ENCODE peak calls at places on chromosomes 2 and 18, in eight cellular contexts. B is fibroblast of lung, G is Karpas-422, Y is endothelial cell of umbilical vein, S is cardiac muscle cell, M is OCI-LY7, U is spleen, K is psoas muscle. T is an unnamed sample.

GRCh38 chr2:37365669-37366068 is 21.2 kb downstream of the QPCT start:
- DNase-seq in B (peak; percentile 34), G (no peak), U (no peak), K (no peak), M (no peak), S (no peak), Y (no peak), T (no peak)

GRCh38 chr2:45300026-45300750 is 290.9 kb upstream of the SIX2 start:
- DNase-seq in U (no peak), G (peak; percentile 74), S (no peak), B (no peak), Y (peak; percentile 43), M (peak; percentile 61), K (no peak), T (peak; percentile 87)

GRCh38 chr2:211514049-211514448 is 957.6 kb downstream of the CPS1 start:
- DNase-seq in M (no peak), S (no peak), U (no peak), B (no peak), G (no peak), Y (no peak), K (no peak), T (no peak)

GRCh38 chr2:107585851-107586250 is 240.8 kb upstream of the RGPD4 start:
- DNase-seq in K (no peak), B (peak; percentile 68), G (no peak), S (no peak), U (no peak), M (no peak), Y (no peak), T (no peak)

GRCh38 chr2:84938194-84938879 is 32.6 kb upstream of the KCMF1 start:
- DNase-seq in Y (no peak), G (no peak), B (peak; percentile 65), S (no peak), U (peak; percentile 54), K (no peak), M (no peak), T (peak; percentile 88)

GRCh38 chr2:181470815-181471214 is 13.6 kb downstream of the ITGA4 start:
- DNase-seq in M (no peak), U (no peak), S (no peak), Y (no peak), K (no peak), G (no peak), B (no peak), T (no peak)

GRCh38 chr2:16664809-16665745 is 557 bp downstream of the CYRIA start:
- DNase-seq in U (peak; percentile 83), S (no peak), K (peak; percentile 78), B (no peak), Y (no peak), G (no peak), M (no peak), T (no peak)

GRCh38 chr2:106104332-106105062 is 89.6 kb downstream of the UXS1 start:
- DNase-seq in S (peak; percentile 78), Y (peak; percentile 63), G (peak; percentile 85), M (peak; percentile 70), B (peak; percentile 45), U (no peak), K (no peak), T (peak; percentile 77)

GRCh38 chr2:236052206-236052605 is 116.0 kb downstream of the GBX2 start:
- DNase-seq in M (no peak), U (no peak), K (no peak), S (no peak), B (no peak), Y (no peak), G (no peak), T (no peak)

GRCh38 chr2:96471772-96472171 is 33.4 kb downstream of the NEURL3 start:
- DNase-seq in Y (no peak), S (no peak), K (no peak), G (no peak), U (no peak), B (no peak), M (no peak), T (no peak)

GRCh38 chr2:85649201-85650190 is 18.5 kb downstream of the SFTPB start:
- DNase-seq in Y (peak; percentile 62), M (no peak), G (no peak), K (no peak), B (peak; percentile 51), S (no peak), U (no peak), T (no peak)

GRCh38 chr18:35355140-35355618 is 11.0 kb upstream of the ZNF24 start:
- DNase-seq in U (peak; percentile 81), S (peak; percentile 84), G (peak; percentile 90), M (peak; percentile 52), Y (peak; percentile 86), B (peak; percentile 78), K (peak; percentile 81), T (peak; percentile 71)

GRCh38 chr18:48166971-48167370 is 236.5 kb upstream of the SMAD2 start:
- DNase-seq in K (no peak), U (peak; percentile 84), Y (no peak), B (no peak), M (no peak), S (no peak), G (no peak), T (peak; percentile 84)

GRCh38 chr2:127392133-127392827 is 4.5 kb upstream of the MAP3K2 start:
- DNase-seq in Y (no peak), M (no peak), G (no peak), S (no peak), U (no peak), B (peak; percentile 73), K (no peak), T (no peak)

GRCh38 chr2:149648282-149649030 is 60.9 kb upstream of the MMADHC start:
- DNase-seq in G (no peak), S (no peak), Y (peak; percentile 91), B (peak; percentile 99), K (no peak), U (no peak), M (no peak), T (no peak)

GRCh38 chr18:48470484-48471180 is 61.4 kb upstream of the ZBTB7C start:
- DNase-seq in Y (no peak), S (no peak), K (no peak), G (no peak), M (no peak), U (no peak), B (peak; percentile 48), T (no peak)

GRCh38 chr18:49013961-49014604 is 63.3 kb upstream of the SMAD7 start:
- DNase-seq in G (no peak), U (peak; percentile 70), B (no peak), M (no peak), Y (no peak), K (peak; percentile 35), S (no peak), T (no peak)

GRCh38 chr2:191301971-191302370 is 56.8 kb downstream of the MYO1B start:
- DNase-seq in B (no peak), M (no peak), G (no peak), U (no peak), S (peak; percentile 45), Y (no peak), K (no peak), T (no peak)

GRCh38 chr2:98899041-98899702 is 36.9 kb downstream of the CRACDL start:
- DNase-seq in K (no peak), U (no peak), G (no peak), Y (no peak), M (no peak), B (no peak), S (no peak), T (no peak)

GRCh38 chr2:85367180-85367579 is 12.6 kb downstream of the ELMOD3 start:
- DNase-seq in M (no peak), G (no peak), U (no peak), Y (no peak), B (no peak), S (no peak), K (no peak), T (no peak)

GRCh38 chr2:38528008-38528442 is 74.7 kb downstream of the HNRNPLL start:
- DNase-seq in M (peak; percentile 72), Y (peak; percentile 49), S (peak; percentile 71), B (peak; percentile 74), U (peak; percentile 76), G (peak; percentile 93), K (no peak), T (no peak)

GRCh38 chr18:54205951-54206350 is 18.5 kb downstream of the MBD2 start:
- DNase-seq in G (no peak), M (no peak), K (no peak), U (no peak), S (no peak), B (peak; percentile 27), Y (no peak), T (no peak)

GRCh38 chr2:60439219-60439974 is 114.1 kb downstream of the BCL11A start:
- DNase-seq in Y (no peak), B (no peak), U (peak; percentile 93), S (peak; percentile 37), G (peak; percentile 98), K (no peak), M (peak; percentile 96), T (peak; percentile 32)

GRCh38 chr2:67625671-67626070 is 228.5 kb downstream of the ETAA1 start:
- DNase-seq in G (no peak), S (no peak), B (peak; percentile 97), U (no peak), Y (no peak), K (no peak), M (no peak), T (no peak)
- H3K27ac ChIP-seq in G (no peak overlapping the region), S (no peak overlapping the region), B (no peak overlapping the region), U (no peak overlapping the region), Y (no peak overlapping the region), K (no peak overlapping the region), M (no peak overlapping the region), T (no peak overlapping the region)

DNA sequence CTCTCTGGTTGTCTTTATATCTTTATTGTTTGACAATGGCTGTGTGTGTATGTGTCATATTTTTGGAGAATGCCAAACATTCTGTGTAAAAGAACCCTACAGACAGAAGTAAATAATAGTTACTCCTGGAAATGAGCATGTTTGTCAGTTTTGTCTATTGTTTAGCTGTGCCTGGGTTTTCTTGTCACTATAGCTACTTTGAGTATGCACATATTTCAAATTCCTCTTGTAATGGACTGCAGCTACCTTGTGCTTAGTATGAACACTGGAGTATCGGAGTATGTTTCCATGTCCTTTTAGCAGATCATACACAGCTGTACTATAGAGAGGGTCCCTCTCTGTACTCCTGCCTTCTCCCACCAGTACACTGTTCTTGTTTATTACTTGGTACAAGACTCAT is 58.0 kb upstream of the DOCK10 start:
- DNase-seq in G (no peak), K (no peak), Y (peak; percentile 12), U (no peak), S (peak; percentile 5), M (no peak), B (peak; percentile 84), T (no peak)
- H3K9me3 ChIP-seq in G (no peaks in the 10 kb centered on the region), K (no peaks in the 10 kb centered on the region), Y (no peaks in the 10 kb centered on the region), U (no peaks in the 10 kb centered on the region), S (no peaks in the 10 kb centered on the region), M (no peaks in the 10 kb centered on the region), B (no peaks in the 10 kb centered on the region), T (no peaks in the 10 kb centered on the region)

DNA sequence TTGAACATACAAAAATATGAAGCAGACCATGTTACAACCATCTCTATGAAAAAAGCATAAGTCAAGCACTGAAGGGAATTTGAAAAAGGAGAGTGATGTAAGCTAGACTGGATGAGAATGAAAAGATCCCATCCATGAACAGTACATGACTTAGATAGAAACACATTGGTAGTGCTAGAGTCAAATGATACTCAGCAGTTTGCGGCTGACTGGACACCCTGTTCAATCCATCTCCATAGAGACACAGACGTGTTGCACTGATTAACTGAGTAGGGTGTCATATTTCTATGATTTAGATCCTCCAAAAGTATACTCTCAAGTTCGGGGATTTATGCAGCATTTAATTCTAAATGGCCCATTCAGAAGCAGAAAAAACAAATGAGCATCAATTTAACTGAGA is 674.3 kb upstream of the NRXN1 start:
- DNase-seq in M (no peak), S (no peak), G (no peak), K (no peak), B (no peak), U (no peak), Y (no peak), T (no peak)
- H3K27ac ChIP-seq in M (no peak overlapping the region), S (no peak overlapping the region), G (no peak overlapping the region), K (no peak overlapping the region), B (no peak overlapping the region), U (no peak overlapping the region), Y (no peak overlapping the region), T (no peak overlapping the region)

GRCh38 chr2:228533156-228533555 is 351.7 kb upstream of the SPHKAP start:
- DNase-seq in G (no peak), M (no peak), K (no peak), S (no peak), Y (no peak), U (no peak), B (no peak), T (no peak)
- H3K9me3 ChIP-seq in G (peaks cover 21% of the 10 kb centered on the region), M (peaks cover 14% of the 10 kb centered on the region), K (no peaks in the 10 kb centered on the region), S (peaks cover 2% of the 10 kb centered on the region), Y (peaks cover 2% of the 10 kb centered on the region), U (peaks cover 54% of the 10 kb centered on the region), B (no peaks in the 10 kb centered on the region), T (no peaks in the 10 kb centered on the region)

T was measured in small intestine.